ENCODE peak calls at places on chromosomes 16 and 17, in nine cellular contexts. Z, A, T, E, R, H, G, V and F are unnamed samples.
A peak's percentile ranks its signal among the peaks of the same experiment; 100 is the strongest.

GRCh38 chr17:30558313-30559195 is 81.3 kb downstream of the GOSR1 start:
- DNase-seq in V (no peak), E (no peak), G (no peak), T (no peak), R (no peak), H (no peak), Z (no peak), A (no peak), F (no peak)

GRCh38 chr16:91484-91883 is 13.5 kb downstream of the MPG start:
- DNase-seq in H (peak; percentile 93), E (no peak), V (no peak), R (no peak), Z (no peak), G (no peak), A (no peak), T (no peak), F (no peak)

GRCh38 chr17:40562841-40563370 is 2.4 kb downstream of the CCR7 start:
- DNase-seq in E (no peak), T (no peak), R (no peak), H (no peak), V (no peak), Z (no peak), G (no peak), A (no peak), F (no peak)

GRCh38 chr16:10386517-10387377 is 886 bp downstream of the ATF7IP2 start:
- DNase-seq in V (no peak), T (no peak), G (no peak), Z (peak; percentile 4), E (peak; percentile 25), A (no peak), R (no peak), H (no peak), F (no peak)

GRCh38 chr17:40582328-40582901 is 17.1 kb upstream of the CCR7 start:
- DNase-seq in V (no peak), G (no peak), T (no peak), A (peak; percentile 58), E (no peak), H (peak; percentile 78), R (no peak), Z (peak; percentile 81), F (no peak)

GRCh38 chr17:48148029-48148759 is 40.6 kb downstream of the SNX11 start:
- DNase-seq in G (no peak), T (no peak), H (no peak), V (no peak), E (no peak), Z (no peak), R (no peak), A (no peak), F (no peak)

GRCh38 chr17:80751460-80752368 is 207.1 kb downstream of the RPTOR start:
- DNase-seq in E (no peak), H (no peak), A (no peak), G (no peak), T (peak; percentile 38), Z (peak; percentile 18), R (peak; percentile 96), V (peak; percentile 84), F (no peak)

GRCh38 chr17:57671546-57672204 is 73.4 kb downstream of the CCDC182 start:
- DNase-seq in V (peak; percentile 90), T (peak; percentile 25), E (peak; percentile 81), R (peak; percentile 74), H (peak; percentile 19), Z (no peak), A (peak; percentile 55), G (peak; percentile 73), F (peak; percentile 68)

GRCh38 chr17:44466339-44466738 is 36.9 kb downstream of the GPATCH8 start:
- DNase-seq in Z (no peak), R (no peak), V (peak; percentile 16), H (no peak), T (no peak), E (no peak), G (no peak), A (no peak), F (no peak)

GRCh38 chr17:6286239-6286638 is 148.7 kb downstream of the AIPL1 start:
- DNase-seq in A (no peak), R (no peak), G (no peak), Z (peak; percentile 16), H (no peak), V (no peak), T (no peak), E (peak; percentile 44), F (no peak)

GRCh38 chr16:1331712-1332617 is 1.5 kb upstream of the BAIAP3 start:
- DNase-seq in Z (peak; percentile 43), T (no peak), H (peak; percentile 70), R (peak; percentile 43), G (no peak), V (peak; percentile 43), A (peak; percentile 63), E (peak; percentile 55), F (peak; percentile 63)

GRCh38 chr17:74118504-74118903 is 85.0 kb upstream of the RPL38 start:
- DNase-seq in E (no peak), H (no peak), G (no peak), R (no peak), Z (no peak), T (no peak), V (no peak), A (no peak), F (no peak)

GRCh38 chr16:50600582-50601283 is 52.5 kb downstream of the NKD1 start:
- DNase-seq in V (no peak), R (peak; percentile 64), H (no peak), A (no peak), T (no peak), Z (no peak), E (no peak), G (no peak), F (no peak)

GRCh38 chr16:50537533-50538290 is 10.5 kb upstream of the NKD1 start:
- DNase-seq in G (peak; percentile 16), E (no peak), A (no peak), H (no peak), Z (no peak), T (no peak), R (no peak), V (no peak), F (no peak)

GRCh38 chr17:78176548-78177025 is 8.2 kb downstream of the SYNGR2 start:
- DNase-seq in A (peak; percentile 70), R (peak; percentile 32), G (peak; percentile 75), V (peak; percentile 81), T (peak; percentile 9), E (peak; percentile 44), Z (peak; percentile 26), H (no peak), F (peak; percentile 87)

GRCh38 chr17:45963889-45964288 is 35.2 kb upstream of the STH start:
- DNase-seq in T (no peak), A (no peak), V (no peak), E (no peak), H (no peak), R (no peak), Z (no peak), G (no peak), F (no peak)

GRCh38 chr17:44970136-44970737 is 2.1 kb upstream of the C1QL1 start:
- DNase-seq in T (no peak), G (no peak), V (peak; percentile 62), H (no peak), A (no peak), Z (no peak), E (no peak), R (peak; percentile 15), F (no peak)

GRCh38 chr16:56933266-56933619 is 1.3 kb downstream of the HERPUD1 start:
- DNase-seq in Z (no peak), E (no peak), T (no peak), G (no peak), V (no peak), H (no peak), R (peak; percentile 63), A (no peak), F (no peak)

GRCh38 chr17:38351412-38352222 is at the start of gene SOCS7:
- DNase-seq in Z (peak; percentile 87), E (peak; percentile 81), A (peak; percentile 88), G (peak; percentile 96), V (peak; percentile 97), T (peak; percentile 49), R (peak; percentile 87), H (peak; percentile 58), F (peak; percentile 95)

GRCh38 chr16:83727018-83727417 is 80.8 kb upstream of the HSBP1 start:
- DNase-seq in T (no peak), H (no peak), G (no peak), V (no peak), Z (no peak), R (peak; percentile 31), A (no peak), E (no peak), F (no peak)

GRCh38 chr17:41968676-41969075 is 2.1 kb downstream of the CNP start:
- DNase-seq in H (no peak), R (no peak), Z (no peak), T (no peak), G (no peak), E (no peak), A (no peak), V (no peak), F (no peak)

GRCh38 chr16:50546125-50546524 is 2.1 kb upstream of the NKD1 start:
- DNase-seq in E (no peak), A (no peak), G (no peak), H (no peak), V (no peak), R (no peak), Z (no peak), T (no peak), F (no peak)

GRCh38 chr17:59914274-59914854 is 21.4 kb downstream of the RPS6KB1 start:
- DNase-seq in V (peak; percentile 74), A (no peak), R (peak; percentile 62), H (peak; percentile 62), T (no peak), G (no peak), Z (peak; percentile 24), E (peak; percentile 70), F (no peak)

GRCh38 chr16:4032768-4033167 is 83.5 kb downstream of the ADCY9 start:
- DNase-seq in T (no peak), V (peak; percentile 79), G (no peak), E (no peak), H (no peak), R (peak; percentile 53), Z (no peak), A (no peak), F (no peak)

GRCh38 chr17:74730491-74731346 is 6.3 kb upstream of the RAB37 start:
- DNase-seq in V (no peak), H (no peak), A (peak; percentile 61), R (no peak), G (no peak), T (no peak), Z (no peak), E (peak; percentile 53), F (no peak)

GRCh38 chr16:24993722-24994686 is 21.2 kb downstream of the ARHGAP17 start:
- DNase-seq in H (no peak), T (no peak), R (peak; percentile 91), V (peak; percentile 87), E (peak; percentile 90), Z (peak; percentile 87), G (no peak), A (no peak), F (no peak)

GRCh38 chr16:66508914-66509496 is 40.9 kb downstream of the TK2 start:
- DNase-seq in E (no peak), T (no peak), R (no peak), A (no peak), H (no peak), V (no peak), Z (no peak), G (peak; percentile 43), F (no peak)

GRCh38 chr16:87963400-87963799 is 12.2 kb downstream of the BANP start:
- DNase-seq in A (peak; percentile 47), G (no peak), V (peak; percentile 81), R (peak; percentile 85), T (no peak), Z (peak; percentile 51), E (peak; percentile 50), H (no peak), F (no peak)

GRCh38 chr17:40309031-40309937 is at the start of gene RARA:
- DNase-seq in R (no peak), Z (no peak), H (no peak), T (no peak), V (no peak), E (no peak), A (no peak), G (peak; percentile 55), F (no peak)